ENCODE peak calls at places on chromosome 22, in four cellular contexts. M, C, K and Y are unnamed samples.

GRCh38 chr22:19066531-19067271 is 55.5 kb downstream of the DGCR2 start:
- DNase-seq in M (no peak), C (no peak), K (no peak), Y (peak; percentile 14)

GRCh38 chr22:21917959-21918261 is 34.7 kb downstream of the PPM1F start:
- DNase-seq in M (no peak), C (no peak), K (no peak), Y (no peak)

GRCh38 chr22:46053563-46054090 is 76.7 kb upstream of the WNT7B start:
- DNase-seq in M (peak; percentile 58), C (no peak), K (peak; percentile 71), Y (no peak)

GRCh38 chr22:46652930-46653331 is 32.7 kb downstream of the GRAMD4 start:
- DNase-seq in M (no peak), C (no peak), K (no peak), Y (no peak)

GRCh38 chr22:37501176-37501609 is 15.0 kb upstream of the MFNG start:
- DNase-seq in M (no peak), C (no peak), K (no peak), Y (no peak)

GRCh38 chr22:45358127-45358526 is 48.4 kb downstream of the FAM118A start:
- DNase-seq in M (no peak), C (no peak), K (no peak), Y (no peak)

GRCh38 chr22:45400046-45400445 is 13.4 kb downstream of the SMC1B start:
- DNase-seq in M (no peak), C (no peak), K (no peak), Y (no peak)

GRCh38 chr22:23223566-23224317 is 43.4 kb downstream of the BCR start:
- DNase-seq in M (no peak), C (no peak), K (no peak), Y (no peak)

GRCh38 chr22:21051145-21051835 is 5.5 kb downstream of the LRRC74B start:
- DNase-seq in M (no peak), C (no peak), K (no peak), Y (no peak)

GRCh38 chr22:23192558-23192957 is 12.2 kb downstream of the BCR start:
- DNase-seq in M (no peak), C (no peak), K (no peak), Y (no peak)

GRCh38 chr22:19848298-19849224 is 6.1 kb downstream of the GNB1L start:
- DNase-seq in M (no peak), C (no peak), K (peak; percentile 48), Y (no peak)

GRCh38 chr22:26669060-26669481 is 11.7 kb downstream of the MIAT start:
- DNase-seq in M (no peak), C (no peak), K (peak; percentile 53), Y (no peak)

GRCh38 chr22:47678667-47679287 is 916.3 kb downstream of the TBC1D22A start:
- DNase-seq in M (no peak), C (no peak), K (no peak), Y (no peak)

GRCh38 chr22:46043339-46043738 is 66.4 kb upstream of the WNT7B start:
- DNase-seq in M (no peak), C (no peak), K (no peak), Y (no peak)

GRCh38 chr22:31680764-31681624 is 19.0 kb upstream of the PISD start:
- DNase-seq in M (no peak), C (no peak), K (peak; percentile 69), Y (peak; percentile 56)

GRCh38 chr22:20579273-20580120 is 72.1 kb downstream of the MED15 start:
- DNase-seq in M (no peak), C (no peak), K (no peak), Y (no peak)

GRCh38 chr22:27947461-27947860 is 28.4 kb upstream of the PITPNB start:
- DNase-seq in M (no peak), C (no peak), K (no peak), Y (no peak)

GRCh38 chr22:22520667-22521602 is 865 bp upstream of the ZNF280A start:
- DNase-seq in M (no peak), C (no peak), K (no peak), Y (no peak)

GRCh38 chr22:27090595-27090994 is 433.2 kb downstream of the MIAT start:
- DNase-seq in M (no peak), C (no peak), K (no peak), Y (no peak)

GRCh38 chr22:23847991-23848864 is 9.4 kb upstream of the DERL3 start:
- DNase-seq in M (no peak), C (no peak), K (peak; percentile 47), Y (no peak)

GRCh38 chr22:19843107-19843856 is 11.4 kb downstream of the GNB1L start:
- DNase-seq in M (no peak), C (no peak), K (no peak), Y (no peak)

GRCh38 chr22:45208993-45209838 is 31.5 kb downstream of the KIAA0930 start:
- DNase-seq in M (peak; percentile 17), C (peak; percentile 55), K (peak; percentile 92), Y (no peak)

GRCh38 chr22:34334893-34335292 is 414.6 kb upstream of the LARGE1 start:
- DNase-seq in M (no peak), C (no peak), K (no peak), Y (no peak)

GRCh38 chr22:38609371-38609770 is 39.4 kb upstream of the DMC1 start:
- DNase-seq in M (no peak), C (no peak), K (no peak), Y (no peak)

GRCh38 chr22:36659762-36660509 is 43.6 kb downstream of the CACNG2 start:
- DNase-seq in M (peak; percentile 17), C (no peak), K (peak; percentile 98), Y (peak; percentile 46)

GRCh38 chr22:47001288-47001687 is 238.8 kb downstream of the TBC1D22A start:
- DNase-seq in M (no peak), C (no peak), K (no peak), Y (no peak)

GRCh38 chr22:26385164-26385563 is 43.9 kb upstream of the ASPHD2 start:
- DNase-seq in M (no peak), C (no peak), K (no peak), Y (no peak)

GRCh38 chr22:29310065-29310862 is 3.8 kb downstream of the GAS2L1 start:
- DNase-seq in M (no peak), C (no peak), K (no peak), Y (no peak)

GRCh38 chr22:29308791-29309262 is 2.4 kb downstream of the GAS2L1 start:
- DNase-seq in M (peak; percentile 34), C (no peak), K (peak; percentile 42), Y (no peak)

GRCh38 chr22:29308148-29308790 is 1.8 kb downstream of the GAS2L1 start:
- DNase-seq in M (no peak), C (no peak), K (peak; percentile 44), Y (no peak)

GRCh38 chr22:29310863-29311339 is 4.5 kb downstream of the GAS2L1 start:
- DNase-seq in M (peak; percentile 40), C (peak; percentile 81), K (peak; percentile 98), Y (peak; percentile 88)

DNA sequence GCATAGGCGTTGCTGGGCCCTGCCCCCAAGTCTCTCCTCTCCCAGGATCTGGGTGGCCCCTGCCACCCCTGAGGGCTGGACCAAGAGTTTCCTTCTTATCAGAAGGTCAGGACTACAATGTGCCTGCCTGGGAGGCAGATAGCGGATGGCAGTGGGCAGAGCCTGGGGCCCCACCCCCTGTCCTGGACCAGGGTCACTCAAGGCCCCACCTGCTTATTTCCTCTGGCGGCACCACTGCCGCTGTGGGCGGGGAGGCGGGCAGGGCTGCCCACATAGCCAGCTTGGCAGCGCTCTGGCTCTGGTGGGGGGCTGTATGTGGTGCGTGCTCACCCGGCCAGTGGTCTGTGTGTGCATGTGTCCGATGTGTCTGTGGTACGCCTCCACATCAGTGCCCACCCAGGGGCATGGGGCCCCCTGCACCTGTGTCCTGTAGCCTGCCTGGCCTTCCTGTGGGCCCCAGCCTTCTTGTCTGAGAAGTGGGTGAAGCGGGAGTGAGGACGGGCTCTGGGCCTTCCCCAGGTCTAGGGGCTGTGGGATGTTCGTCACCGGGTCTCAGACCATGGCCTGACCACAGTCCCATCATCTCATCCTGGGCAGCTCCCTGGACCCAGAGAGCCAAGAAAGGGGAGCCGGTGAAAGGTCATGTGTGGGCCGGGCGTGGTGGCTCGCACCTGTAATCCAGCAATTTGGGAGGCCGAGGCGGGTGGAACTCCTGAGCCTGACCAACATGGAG is 3.0 kb downstream of the GAS2L1 start:
- DNase-seq in M (no peak), C (no peak), K (peak; percentile 45), Y (no peak)
- H3K27me3 ChIP-seq in M (peaks cover 17% of the 10 kb centered on the region), C (peaks cover 13% of the 10 kb centered on the region), K (peaks cover 14% of the 10 kb centered on the region), Y (peaks cover 10% of the 10 kb centered on the region)

GRCh38 chr22:35587447-35587870 is 29.7 kb downstream of the MB start:
- DNase-seq in M (no peak), C (no peak), K (no peak), Y (no peak)
- H3K27me3 ChIP-seq in M (no peaks in the 10 kb centered on the region), C (no peaks in the 10 kb centered on the region), K (no peaks in the 10 kb centered on the region), Y (no peaks in the 10 kb centered on the region)

GRCh38 chr22:50059881-50060262 is 1.8 kb upstream of the TTLL8 start:
- DNase-seq in M (no peak), C (no peak), K (no peak), Y (no peak)

GRCh38 chr22:50059185-50059880 is 1.2 kb upstream of the TTLL8 start:
- DNase-seq in M (no peak), C (peak; percentile 66), K (no peak), Y (peak; percentile 4)

GRCh38 chr22:50057292-50057867 is 718 bp downstream of the TTLL8 start:
- DNase-seq in M (no peak), C (no peak), K (no peak), Y (no peak)

GRCh38 chr22:50057868-50058311 is at the start of gene TTLL8:
- DNase-seq in M (no peak), C (no peak), K (no peak), Y (no peak)

DNA sequence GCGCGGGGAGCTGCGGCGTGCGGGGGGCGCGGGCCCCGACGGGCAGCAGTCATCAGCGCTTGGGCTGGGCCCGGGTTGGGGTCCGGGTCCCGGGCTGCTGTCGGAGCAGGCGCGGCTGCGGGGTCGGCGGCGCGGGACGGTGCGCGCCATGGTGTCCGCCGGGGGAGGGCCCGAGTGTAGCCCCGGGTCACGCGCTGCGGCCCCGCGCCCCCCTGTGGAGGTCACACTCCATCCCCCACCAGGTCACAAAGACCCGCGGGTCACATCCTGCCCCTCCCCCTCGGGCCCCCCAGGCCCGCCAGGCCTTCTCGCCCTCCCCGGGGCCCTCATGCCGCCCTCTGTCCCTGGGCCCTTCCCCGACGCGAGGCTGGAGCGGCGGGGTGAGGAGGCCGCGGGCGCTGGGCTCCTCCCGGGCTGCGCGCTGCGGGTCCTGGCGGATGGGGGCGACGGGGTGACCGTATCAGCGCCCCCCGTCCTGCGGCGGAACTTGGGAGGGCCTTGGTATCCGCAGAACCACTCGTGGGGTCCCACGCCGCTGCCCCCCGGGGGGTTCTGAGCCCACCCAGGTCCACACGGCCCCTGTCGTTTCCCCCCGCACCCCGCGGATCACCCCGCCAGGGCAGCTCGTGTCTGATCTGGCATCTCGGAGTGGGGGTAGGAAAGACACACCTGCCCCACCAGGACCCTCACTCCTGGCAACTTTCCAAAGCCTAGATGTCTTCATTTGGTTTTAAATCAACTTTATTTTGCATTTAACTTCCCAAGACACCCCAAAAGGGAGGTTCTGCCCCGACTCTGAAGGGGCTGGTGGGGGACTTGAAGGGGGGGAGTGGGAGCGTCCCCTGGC is 463 bp upstream of the TTLL8 start:
- DNase-seq in M (no peak), C (no peak), K (no peak), Y (no peak)
- H3K27me3 ChIP-seq in M (peaks cover 7% of the 10 kb centered on the region), C (no peaks in the 10 kb centered on the region), K (peaks cover 13% of the 10 kb centered on the region), Y (peaks cover 7% of the 10 kb centered on the region)

GRCh38 chr22:44171486-44172076 is 9.1 kb upstream of the PARVG start:
- DNase-seq in M (no peak), C (no peak), K (no peak), Y (no peak)
- H3K27me3 ChIP-seq in M (no peaks in the 10 kb centered on the region), C (no peaks in the 10 kb centered on the region), K (no peaks in the 10 kb centered on the region), Y (no peaks in the 10 kb centered on the region)

GRCh38 chr22:43110444-43110926 is at the start of gene BIK:
- DNase-seq in M (peak; percentile 52), C (peak; percentile 56), K (peak; percentile 65), Y (no peak)
- H3K27me3 ChIP-seq in M (no peaks in the 10 kb centered on the region), C (peaks cover 12% of the 10 kb centered on the region), K (peaks cover 18% of the 10 kb centered on the region), Y (peaks cover 42% of the 10 kb centered on the region)

GRCh38 chr22:50169774-50170341 is 673 bp upstream of the PANX2 start:
- DNase-seq in M (no peak), C (no peak), K (no peak), Y (no peak)
- H3K27me3 ChIP-seq in M (peaks cover 9% of the 10 kb centered on the region), C (no peaks in the 10 kb centered on the region), K (peaks cover 11% of the 10 kb centered on the region), Y (no peaks in the 10 kb centered on the region)